ENCODE peak calls at places on chromosomes 6 and 20, in eight cellular contexts. L is hepatocyte, A is ELF-1, I is iris pigment epithelial cell, X is NCI-H1694, B is heart left ventricle, C is EL, F is hypothalamus. H is an unnamed sample.

GRCh38 chr6:135488023-135488422 is 9.5 kb downstream of the AHI1 start:
- DNase-seq in B (no peak), F (no peak), L (no peak), C (peak), I (peak), A (no peak), X (no peak), H (no peak)

GRCh38 chr20:58692579-58693225 is at the start of gene NPEPL1:
- DNase-seq in X (no peak), C (peak), I (peak), A (no peak), F (no peak), L (peak), B (peak), H (no peak)

GRCh38 chr20:32153771-32154170 is 44.3 kb downstream of the TM9SF4 start:
- DNase-seq in F (no peak), B (no peak), X (no peak), A (no peak), I (no peak), L (no peak), C (no peak), H (no peak)

GRCh38 chr20:58149412-58150091 is 78.9 kb downstream of the ANKRD60 start:
- DNase-seq in A (no peak), F (no peak), I (no peak), B (no peak), L (no peak), C (peak), X (no peak), H (no peak)

GRCh38 chr6:130526466-130526865 is 160.6 kb downstream of the TMEM200A start:
- DNase-seq in F (no peak), C (peak), B (no peak), A (no peak), L (no peak), I (no peak), X (no peak), H (no peak)

GRCh38 chr6:53635322-53635721 is 30.2 kb downstream of the KLHL31 start:
- DNase-seq in X (no peak), I (no peak), A (no peak), L (no peak), B (no peak), C (peak), F (peak), H (no peak)

GRCh38 chr20:23631981-23632710 is 5.6 kb downstream of the CST3 start:
- DNase-seq in L (no peak), I (no peak), A (no peak), X (no peak), F (no peak), C (no peak), B (peak), H (no peak)

GRCh38 chr6:169851641-169852503 is 100.5 kb downstream of the ERMARD start:
- DNase-seq in I (peak), X (no peak), L (no peak), F (no peak), A (peak), C (no peak), B (no peak), H (no peak)

GRCh38 chr6:83430606-83431544 is at the start of gene ME1:
- DNase-seq in I (peak), A (peak), X (no peak), B (peak), C (peak), F (peak), L (peak), H (peak)

GRCh38 chr6:84582997-84583396 is 181.4 kb downstream of the TBX18 start:
- DNase-seq in I (peak), L (no peak), X (no peak), B (no peak), C (peak), A (no peak), F (no peak), H (no peak)

GRCh38 chr20:32448306-32449056 is 90.3 kb downstream of the ASXL1 start:
- DNase-seq in B (no peak), A (no peak), C (no peak), X (no peak), I (no peak), F (no peak), L (no peak), H (no peak)

GRCh38 chr6:117206951-117207687 is 58.2 kb upstream of the VGLL2 start:
- DNase-seq in A (peak), F (no peak), L (peak), B (peak), X (no peak), I (no peak), C (peak), H (no peak)

GRCh38 chr20:33460711-33461110 is 17.1 kb upstream of the SNTA1 start:
- DNase-seq in B (no peak), A (peak), X (no peak), L (no peak), I (no peak), C (no peak), F (no peak), H (no peak)

GRCh38 chr20:4320284-4320683 is 304.9 kb upstream of the RNF24 start:
- DNase-seq in A (no peak), I (no peak), X (no peak), F (no peak), B (no peak), L (no peak), C (no peak), H (no peak)

GRCh38 chr6:118656822-118657451 is 5.5 kb upstream of the CEP85L start:
- DNase-seq in L (no peak), X (no peak), A (no peak), C (no peak), I (no peak), B (no peak), F (no peak), H (no peak)